ENCODE peak calls at places on chromosomes 6 and 20, in four cellular contexts. Z is hepatocyte, A is tibial nerve, F is psoas muscle. C is an unnamed sample.

GRCh38 chr6:160092602-160093001 is 29.0 kb upstream of the SLC22A1 start:
- DNase-seq in Z (no peak), A (no peak), F (no peak), C (no peak)

GRCh38 chr20:24350923-24351368 is 118.5 kb upstream of the SYNDIG1 start:
- DNase-seq in Z (no peak), A (peak; percentile 27), F (no peak), C (no peak)

GRCh38 chr6:6920984-6921313 is 186.8 kb upstream of the RREB1 start:
- DNase-seq in Z (no peak), A (no peak), F (no peak), C (no peak)

GRCh38 chr20:7967199-7967844 is 27.1 kb upstream of the HAO1 start:
- DNase-seq in Z (no peak), A (peak; percentile 19), F (no peak), C (no peak)

GRCh38 chr20:750801-751200 is 17.5 kb downstream of the SLC52A3 start:
- DNase-seq in Z (peak; percentile 66), A (no peak), F (no peak), C (peak; percentile 99)

GRCh38 chr6:140535511-140535910 is 1161.1 kb upstream of the CITED2 start:
- DNase-seq in Z (no peak), A (no peak), F (no peak), C (no peak)

GRCh38 chr6:154683756-154684523 is 49.3 kb upstream of the SCAF8 start:
- DNase-seq in Z (no peak), A (no peak), F (no peak), C (peak; percentile 20)

GRCh38 chr6:159125014-159125609 is 44.1 kb upstream of the FNDC1 start:
- DNase-seq in Z (no peak), A (no peak), F (no peak), C (no peak)

GRCh38 chr6:29737707-29738630 is 14.7 kb downstream of the HLA-F start:
- DNase-seq in Z (peak; percentile 83), A (peak; percentile 68), F (peak; percentile 65), C (peak; percentile 76)

GRCh38 chr6:112061605-112062004 is 7.7 kb downstream of the CCN6 start:
- DNase-seq in Z (no peak), A (no peak), F (no peak), C (no peak)

GRCh38 chr6:56860466-56860865 is 94.4 kb upstream of the BEND6 start:
- DNase-seq in Z (peak; percentile 59), A (no peak), F (no peak), C (peak; percentile 32)

GRCh38 chr6:29502597-29502996 is 14.8 kb upstream of the MAS1L start:
- DNase-seq in Z (no peak), A (no peak), F (no peak), C (no peak)

GRCh38 chr6:135525550-135525949 is 28.0 kb upstream of the AHI1 start:
- DNase-seq in Z (no peak), A (no peak), F (no peak), C (no peak)

GRCh38 chr6:84227434-84228197 is at the start of gene CEP162:
- DNase-seq in Z (peak; percentile 92), A (peak; percentile 98), F (peak; percentile 95), C (peak; percentile 92)

GRCh38 chr20:53142225-53142624 is 170.1 kb downstream of the TSHZ2 start:
- DNase-seq in Z (no peak), A (no peak), F (no peak), C (no peak)

GRCh38 chr6:24313477-24314141 is 44.2 kb downstream of the DCDC2 start:
- DNase-seq in Z (peak; percentile 36), A (no peak), F (no peak), C (no peak)

DNA sequence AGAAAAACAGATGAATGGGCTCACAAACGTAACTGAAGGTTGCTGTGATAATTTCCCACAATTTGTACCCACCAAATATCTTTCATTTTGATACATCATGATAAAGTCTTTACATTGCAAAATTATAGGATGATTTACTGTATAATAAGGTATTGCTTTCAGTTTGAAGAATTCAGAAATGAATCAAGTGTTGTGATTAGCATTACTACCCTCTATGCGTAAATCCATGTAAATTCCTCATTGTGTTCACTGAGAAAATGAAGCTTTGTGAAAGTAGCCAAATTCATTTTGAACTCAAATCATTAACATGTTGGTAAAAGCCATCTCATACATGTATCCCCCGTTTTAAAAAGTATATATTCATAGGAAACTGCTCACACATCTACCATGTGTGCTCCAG is 379.4 kb downstream of the ESR1 start:
- DNase-seq in Z (no peak), A (no peak), F (no peak), C (no peak)
- H3K4me1 ChIP-seq in Z (no peaks in the 10 kb centered on the region), A (no peaks in the 10 kb centered on the region), F (peaks cover 6% of the 10 kb centered on the region), C (no peaks in the 10 kb centered on the region)

DNA sequence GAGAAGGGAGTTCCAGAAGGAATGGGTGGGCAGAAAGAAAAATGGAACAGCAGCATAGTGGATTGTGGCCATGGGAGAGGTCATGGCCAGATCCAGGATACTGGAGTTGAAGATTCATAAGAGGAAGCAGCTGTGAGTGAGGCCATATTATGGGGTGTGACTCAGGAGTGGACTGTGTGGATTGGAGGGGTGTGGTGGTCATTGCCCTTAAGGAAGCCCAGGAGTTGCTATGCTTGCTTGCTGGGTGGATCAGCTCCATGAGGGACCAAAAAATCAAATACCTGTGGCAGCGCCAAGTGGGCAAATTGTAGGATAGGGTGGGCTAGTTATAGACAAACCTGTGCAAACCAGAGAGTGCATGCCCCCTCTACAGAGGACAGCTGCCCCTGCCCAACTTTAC is 18.3 kb downstream of the LRRC1 start:
- DNase-seq in Z (peak; percentile 36), A (no peak), F (no peak), C (peak; percentile 82)
- H3K4me1 ChIP-seq in Z (peaks cover 56% of the 10 kb centered on the region), A (no peaks in the 10 kb centered on the region), F (no peaks in the 10 kb centered on the region), C (peaks cover 12% of the 10 kb centered on the region)

GRCh38 chr20:10662661-10663458 is 10.9 kb downstream of the JAG1 start:
- DNase-seq in Z (no peak), A (no peak), F (no peak), C (no peak)
- H3K4me1 ChIP-seq in Z (peaks cover 65% of the 10 kb centered on the region), A (peaks cover 10% of the 10 kb centered on the region), F (peaks cover 73% of the 10 kb centered on the region), C (peaks cover 5% of the 10 kb centered on the region)

DNA sequence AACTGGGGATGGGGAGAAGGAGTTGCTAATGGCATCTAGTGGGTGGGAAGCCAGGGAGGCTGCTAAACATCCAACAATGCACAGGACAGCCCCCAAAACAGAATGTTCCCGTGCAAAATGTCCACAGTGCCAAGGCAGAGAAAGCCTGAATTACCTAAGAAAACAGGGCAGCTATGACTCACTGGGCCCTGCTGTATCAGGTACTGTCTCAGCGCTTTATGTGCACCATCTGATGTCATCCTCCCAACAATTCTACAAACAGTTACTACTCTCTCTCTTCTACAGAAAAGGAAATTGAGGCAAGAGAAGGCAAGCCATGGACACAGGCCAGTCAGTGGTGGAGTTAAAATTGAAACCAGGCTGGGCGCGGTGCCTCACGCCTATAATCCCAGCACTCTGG is 3.1 kb downstream of the YTHDF1 start:
- DNase-seq in Z (no peak), A (no peak), F (no peak), C (no peak)
- H3K4me1 ChIP-seq in Z (peaks cover 42% of the 10 kb centered on the region), A (peaks cover 21% of the 10 kb centered on the region), F (peaks cover 64% of the 10 kb centered on the region), C (peaks cover 4% of the 10 kb centered on the region)

DNA sequence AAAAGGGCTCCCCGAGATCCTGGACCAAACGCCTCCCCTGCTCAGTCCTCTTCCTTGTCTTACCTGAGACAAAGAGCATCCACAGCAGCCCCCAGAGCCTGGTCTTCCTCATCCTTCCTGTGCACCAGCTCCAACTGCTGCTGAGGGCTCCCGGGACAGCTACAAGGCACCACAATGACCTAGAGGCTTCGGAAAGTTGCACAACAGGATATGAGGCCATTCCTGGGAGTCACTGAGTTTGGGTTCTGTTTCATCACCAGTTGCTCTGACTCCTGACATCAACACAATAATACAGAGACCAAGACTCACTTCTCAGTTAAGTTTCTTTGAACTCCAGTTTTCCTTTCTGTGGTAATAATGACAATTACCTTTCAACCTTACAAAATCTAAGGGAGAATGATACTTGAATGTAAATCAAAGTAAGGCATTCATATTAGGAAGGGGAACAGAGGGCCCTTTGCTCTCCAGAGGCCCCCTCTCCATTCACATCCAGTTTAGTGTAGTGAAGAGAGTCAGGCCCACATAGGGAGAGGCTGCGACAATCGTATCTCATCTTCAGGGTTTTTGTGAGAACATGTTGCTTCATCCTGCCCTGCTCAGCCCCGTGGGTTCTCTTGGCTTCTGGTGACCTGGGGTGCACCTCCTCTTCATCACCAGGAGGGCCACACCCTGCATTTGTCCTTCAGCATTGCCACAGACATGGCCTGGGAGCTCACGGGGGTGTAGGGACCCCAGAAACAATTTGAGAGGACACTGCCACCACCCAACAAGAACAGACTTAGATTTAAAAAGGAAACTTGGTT is at the start of gene TREM1:
- DNase-seq in Z (peak; percentile 49), A (peak; percentile 78), F (peak; percentile 65), C (peak; percentile 5)
- H3K4me1 ChIP-seq in Z (peaks cover 3% of the 10 kb centered on the region), A (no peaks in the 10 kb centered on the region), F (no peaks in the 10 kb centered on the region), C (no peaks in the 10 kb centered on the region)

DNA sequence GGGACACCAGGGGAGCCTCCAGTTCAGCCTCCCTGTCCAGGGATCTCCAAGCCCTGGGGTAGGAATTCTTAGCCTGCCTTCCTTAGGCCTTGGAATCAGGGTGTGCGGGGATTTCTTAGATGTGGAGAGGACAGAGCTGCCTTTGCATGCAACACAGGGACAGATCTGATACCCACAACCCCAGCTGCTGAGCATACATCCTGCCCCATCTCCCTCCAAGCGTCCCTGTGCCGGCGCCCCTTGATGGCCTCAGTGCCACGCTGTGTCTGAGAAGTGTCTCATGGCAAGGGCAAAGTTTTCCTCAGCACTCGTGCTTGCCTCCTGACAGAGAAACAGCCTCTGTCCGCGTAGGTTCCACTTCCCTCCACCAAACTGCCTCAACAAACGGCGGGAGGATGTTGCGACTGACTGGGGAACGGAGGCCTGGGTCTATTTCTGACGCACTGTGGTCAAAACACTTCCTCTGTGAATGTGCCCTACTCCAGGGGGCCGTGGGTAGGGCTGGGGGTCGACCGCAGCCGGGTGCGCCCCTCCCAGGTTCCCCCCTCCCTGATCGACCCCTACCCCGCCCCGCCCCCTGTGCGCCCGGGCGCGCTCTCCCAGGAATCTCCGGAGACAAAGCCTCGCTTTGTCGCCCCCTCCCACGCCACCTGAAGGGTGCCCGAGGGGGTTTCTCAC is 950 bp downstream of the MICAL1 start:
- DNase-seq in Z (peak; percentile 45), A (peak; percentile 41), F (peak; percentile 66), C (peak; percentile 66)
- H3K4me1 ChIP-seq in Z (peaks cover 6% of the 10 kb centered on the region), A (peaks cover 13% of the 10 kb centered on the region), F (peaks cover 25% of the 10 kb centered on the region), C (peaks cover 5% of the 10 kb centered on the region)

GRCh38 chr6:31657406-31658157 is 1.9 kb downstream of the APOM start:
- DNase-seq in Z (no peak), A (no peak), F (no peak), C (no peak)
- H3K4me1 ChIP-seq in Z (peaks cover 30% of the 10 kb centered on the region), A (peaks cover 27% of the 10 kb centered on the region), F (peaks cover 37% of the 10 kb centered on the region), C (peaks cover 19% of the 10 kb centered on the region)